ENCODE peak calls at places on chromosomes 4 and X, in eight cellular contexts. L, W, N, F, M, K, J and B are unnamed samples.

GRCh38 chr4:1813915-1814314 is 20.8 kb downstream of the FGFR3 start:
- DNase-seq in J (no peak), M (no peak), F (no peak), W (no peak), N (no peak), L (no peak), K (no peak), B (no peak)

GRCh38 chr4:22483551-22483981 is 32.3 kb downstream of the ADGRA3 start:
- DNase-seq in W (no peak), K (no peak), M (no peak), J (peak), N (peak), F (peak), L (no peak), B (no peak)

GRCh38 chr4:145719752-145720624 is 40.0 kb downstream of the C4orf51 start:
- DNase-seq in K (no peak), L (no peak), M (no peak), N (no peak), J (no peak), W (no peak), F (no peak), B (no peak)

GRCh38 chrX:15475021-15475420 is 18.1 kb downstream of the PIR start:
- DNase-seq in J (no peak), M (no peak), K (no peak), N (no peak), W (no peak), L (no peak), F (no peak), B (no peak)

GRCh38 chr4:71195932-71196331 is 142.9 kb upstream of the SLC4A4 start:
- DNase-seq in W (no peak), J (no peak), N (peak), L (no peak), K (no peak), F (peak), M (no peak), B (no peak)

GRCh38 chrX:43813898-43814297 is 68.4 kb downstream of the MAOB start:
- DNase-seq in J (no peak), N (no peak), M (peak), W (no peak), L (no peak), F (no peak), K (peak), B (no peak)

GRCh38 chrX:25343060-25343459 is 327.3 kb upstream of the ARX start:
- DNase-seq in L (no peak), K (no peak), N (no peak), F (no peak), W (no peak), M (no peak), J (no peak), B (no peak)

GRCh38 chr4:1600211-1600780 is 83.8 kb downstream of the FAM53A start:
- DNase-seq in M (peak), W (no peak), N (no peak), L (no peak), J (no peak), K (no peak), F (no peak), B (no peak)

GRCh38 chr4:71774136-71774535 is 9.7 kb downstream of the GC start:
- DNase-seq in J (no peak), F (no peak), K (no peak), L (no peak), N (no peak), M (no peak), W (no peak), B (no peak)

GRCh38 chrX:31269914-31270313 is 198.1 kb upstream of the FTHL17 start:
- DNase-seq in L (no peak), W (peak), N (no peak), F (no peak), K (no peak), J (no peak), M (no peak), B (no peak)

GRCh38 chr4:54877006-54877405 is 219.2 kb downstream of the KIT start:
- DNase-seq in W (no peak), K (no peak), J (no peak), M (no peak), L (no peak), F (peak), N (peak), B (no peak)

GRCh38 chr4:128286474-128287158 is 997 bp downstream of the PGRMC2 start:
- DNase-seq in M (no peak), K (no peak), J (no peak), N (peak), W (no peak), F (peak), L (no peak), B (no peak)

GRCh38 chr4:84681488-84682274 is 98.8 kb downstream of the CDS1 start:
- DNase-seq in L (no peak), K (no peak), J (peak), W (no peak), N (peak), F (peak), M (no peak), B (peak)

GRCh38 chr4:41746025-41746439 is 2.5 kb downstream of the PHOX2B start:
- DNase-seq in W (no peak), F (no peak), K (no peak), N (no peak), L (no peak), M (no peak), J (no peak), B (no peak)

GRCh38 chr4:134885436-134885835 is 683.8 kb upstream of the PABPC4L start:
- DNase-seq in W (no peak), N (no peak), K (no peak), L (no peak), F (no peak), J (no peak), M (no peak), B (no peak)

GRCh38 chr4:101597204-101597603 is 193.3 kb upstream of the BANK1 start:
- DNase-seq in N (peak), M (no peak), F (no peak), L (no peak), J (no peak), K (no peak), W (no peak), B (no peak)

GRCh38 chr4:112633477-112634235 is 3.1 kb downstream of the ZGRF1 start:
- DNase-seq in J (no peak), M (no peak), F (peak), L (no peak), K (no peak), N (peak), W (no peak), B (no peak)

GRCh38 chrX:54530358-54530900 is 410 bp downstream of the GNL3L start:
- DNase-seq in M (no peak), W (no peak), F (no peak), J (no peak), K (no peak), L (no peak), N (no peak), B (no peak)

GRCh38 chr4:8579526-8580320 is 469 bp upstream of the GPR78 start:
- DNase-seq in L (no peak), M (peak), N (no peak), J (no peak), K (no peak), F (no peak), W (peak), B (no peak)

GRCh38 chr4:8578717-8579116 is 1.5 kb upstream of the GPR78 start:
- DNase-seq in M (peak), K (no peak), L (no peak), F (no peak), J (no peak), W (no peak), N (no peak), B (no peak)

GRCh38 chr4:8582016-8582415 is 1.8 kb downstream of the GPR78 start:
- DNase-seq in M (peak), K (no peak), L (no peak), F (no peak), J (no peak), W (peak), N (no peak), B (no peak)

GRCh38 chr4:8581094-8581861 is 1.1 kb downstream of the GPR78 start:
- DNase-seq in J (no peak), L (no peak), M (peak), F (no peak), W (peak), N (no peak), K (no peak), B (no peak)

GRCh38 chr4:8580321-8581093 is at the start of gene GPR78:
- DNase-seq in F (peak), L (no peak), W (peak), K (peak), M (peak), J (no peak), N (no peak), B (peak)
- TF ChIP-seq CTCF in F (no peak), L (no peak), W (peak), K (no peak), M (no peak), J (no peak), N (no peak), B (no peak)

DNA sequence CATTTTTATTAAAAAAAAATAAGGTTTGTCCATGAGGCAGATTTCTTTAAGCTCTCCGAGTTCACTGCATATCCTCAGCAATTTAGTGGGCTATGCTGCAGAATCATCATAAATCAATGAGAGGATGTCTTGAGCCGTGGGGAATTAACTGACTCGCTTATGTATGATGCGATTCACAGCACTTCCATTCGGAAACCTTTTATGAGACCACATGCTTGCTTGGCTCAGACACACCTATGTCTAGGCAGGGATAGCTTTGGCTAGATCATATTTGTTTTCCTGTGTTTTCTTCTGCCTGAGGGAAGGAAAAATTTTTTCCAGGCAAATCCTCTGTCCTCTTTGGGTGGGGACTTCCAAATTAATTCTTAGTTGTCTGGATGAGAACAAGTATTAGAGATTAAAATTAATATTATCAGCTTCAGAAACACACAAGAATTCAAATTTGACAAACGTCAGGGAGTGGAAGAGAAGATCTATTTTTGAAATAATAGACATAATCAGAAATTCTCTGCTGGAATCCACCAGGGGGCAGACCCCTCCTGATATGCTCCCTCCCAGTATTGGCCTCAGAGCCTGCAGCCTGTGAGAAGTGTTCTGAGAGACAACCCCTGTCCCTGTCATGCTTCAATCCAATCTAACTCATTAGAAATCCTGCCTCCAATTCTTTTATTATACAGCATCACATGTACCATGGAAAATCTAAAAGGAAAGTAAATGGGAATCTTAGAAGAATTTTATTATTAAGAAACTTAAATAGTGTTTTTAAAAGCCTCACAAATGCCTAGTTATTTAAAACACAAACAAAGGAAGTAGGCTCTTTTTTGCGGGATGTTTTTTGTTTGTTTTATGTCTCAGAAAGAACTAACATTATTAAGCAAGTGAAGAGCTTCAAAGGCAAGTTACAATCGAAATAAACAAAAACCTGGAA is 345.1 kb upstream of the TACR3 start:
- DNase-seq in M (peak), F (no peak), N (no peak), J (no peak), W (peak), K (peak), L (peak), B (no peak)
- TF ChIP-seq CTCF in M (peak), F (no peak), N (peak), J (no peak), W (peak), K (peak), L (peak), B (peak)

DNA sequence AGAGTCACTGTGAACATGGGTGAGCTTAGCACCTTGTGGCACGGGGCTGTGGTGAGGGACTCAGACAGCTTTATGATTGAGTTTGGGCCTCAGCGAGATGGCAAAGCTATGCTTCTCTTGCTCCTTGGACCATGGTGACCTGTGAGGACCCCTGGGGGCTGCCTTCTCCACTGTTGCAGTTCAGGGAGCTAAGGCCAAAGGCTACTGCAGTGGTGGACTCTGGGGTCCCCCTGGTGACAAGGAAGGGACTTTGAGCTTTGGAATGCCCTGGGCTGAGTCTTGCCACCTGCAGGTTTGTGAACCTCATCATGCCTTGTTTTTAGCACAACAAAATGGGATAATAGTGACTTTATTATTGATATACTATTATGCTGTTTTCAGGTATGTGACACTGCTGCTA is 36.5 kb downstream of the TBL1X start:
- DNase-seq in J (no peak), M (no peak), L (no peak), K (peak), N (no peak), F (no peak), W (no peak), B (no peak)
- TF ChIP-seq CTCF in J (no peak), M (no peak), L (no peak), K (no peak), N (no peak), F (no peak), W (peak), B (no peak)

GRCh38 chrX:138711399-138712347 is at the start of gene FGF13:
- DNase-seq in F (no peak), M (peak), L (no peak), W (no peak), N (no peak), J (no peak), K (peak), B (no peak)
- TF ChIP-seq CTCF in F (no peak), M (peak), L (no peak), W (no peak), N (no peak), J (peak), K (no peak), B (peak)

GRCh38 chr4:138553001-138553845 is 311.1 kb upstream of the SLC7A11 start:
- DNase-seq in K (no peak), J (no peak), N (no peak), W (no peak), L (no peak), F (no peak), M (peak), B (no peak)

GRCh38 chr4:138558886-138559285 is 316.7 kb upstream of the SLC7A11 start:
- DNase-seq in K (no peak), W (no peak), L (no peak), F (no peak), J (no peak), N (no peak), M (no peak), B (no peak)

GRCh38 chr4:138555107-138555506 is 313.0 kb upstream of the SLC7A11 start:
- DNase-seq in M (no peak), F (no peak), L (no peak), N (no peak), W (no peak), K (no peak), J (no peak), B (no peak)

GRCh38 chr4:138560448-138560847 is 318.3 kb upstream of the SLC7A11 start:
- DNase-seq in L (no peak), M (no peak), K (no peak), J (no peak), F (no peak), N (no peak), W (no peak), B (no peak)

DNA sequence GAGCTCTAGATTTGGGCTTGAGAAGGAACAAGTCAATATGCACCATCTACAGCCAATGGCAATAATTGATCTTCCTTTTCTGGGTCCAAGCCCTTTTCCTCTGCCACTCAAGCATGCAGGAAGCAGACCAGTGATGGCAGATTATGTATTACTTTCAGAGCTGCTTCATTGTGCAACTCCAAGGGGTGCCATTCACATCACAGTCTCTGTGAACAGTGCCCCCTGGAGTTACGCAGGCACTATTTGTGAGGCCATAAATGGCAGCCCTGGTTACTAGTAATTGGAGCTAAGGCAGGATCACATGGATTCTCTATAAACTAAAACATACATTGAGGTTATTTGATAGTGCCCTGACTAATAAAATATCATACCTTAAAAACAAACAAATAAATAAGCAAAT is 313.4 kb upstream of the SLC7A11 start:
- DNase-seq in F (no peak), N (peak), W (no peak), M (no peak), L (no peak), J (no peak), K (peak), B (no peak)
- TF ChIP-seq CTCF in F (no peak), N (peak), W (no peak), M (no peak), L (no peak), J (peak), K (no peak), B (peak)

GRCh38 chr4:4575284-4576211 is 33.7 kb upstream of the STX18 start:
- DNase-seq in K (peak), L (no peak), W (peak), N (peak), J (no peak), F (peak), M (peak), B (no peak)

GRCh38 chr4:4580494-4580893 is 38.6 kb upstream of the STX18 start:
- DNase-seq in L (no peak), J (no peak), K (no peak), F (no peak), M (no peak), W (no peak), N (no peak), B (no peak)

GRCh38 chr4:4577359-4577875 is 35.6 kb upstream of the STX18 start:
- DNase-seq in K (no peak), J (no peak), W (no peak), L (no peak), F (no peak), M (no peak), N (no peak), B (no peak)

GRCh38 chr4:4582653-4583052 is 40.8 kb upstream of the STX18 start:
- DNase-seq in M (no peak), F (no peak), L (no peak), J (no peak), W (no peak), N (no peak), K (no peak), B (no peak)

GRCh38 chr4:4578981-4579380 is 37.1 kb upstream of the STX18 start:
- DNase-seq in N (no peak), L (no peak), F (no peak), J (no peak), K (no peak), W (no peak), M (no peak), B (no peak)
- TF ChIP-seq CTCF in N (no peak), L (no peak), F (no peak), J (no peak), K (no peak), W (no peak), M (no peak), B (no peak)

GRCh38 chr4:57020467-57021101 is 41.9 kb downstream of the POLR2B start:
- DNase-seq in F (peak), K (no peak), W (no peak), M (no peak), J (no peak), L (no peak), N (peak), B (peak)

GRCh38 chr4:57013529-57014120 is 34.9 kb downstream of the POLR2B start:
- DNase-seq in F (peak), N (no peak), L (no peak), W (no peak), M (no peak), J (no peak), K (no peak), B (no peak)

GRCh38 chr4:57023104-57023503 is 44.4 kb downstream of the POLR2B start:
- DNase-seq in K (no peak), L (no peak), N (peak), M (no peak), F (peak), W (no peak), J (peak), B (peak)

DNA sequence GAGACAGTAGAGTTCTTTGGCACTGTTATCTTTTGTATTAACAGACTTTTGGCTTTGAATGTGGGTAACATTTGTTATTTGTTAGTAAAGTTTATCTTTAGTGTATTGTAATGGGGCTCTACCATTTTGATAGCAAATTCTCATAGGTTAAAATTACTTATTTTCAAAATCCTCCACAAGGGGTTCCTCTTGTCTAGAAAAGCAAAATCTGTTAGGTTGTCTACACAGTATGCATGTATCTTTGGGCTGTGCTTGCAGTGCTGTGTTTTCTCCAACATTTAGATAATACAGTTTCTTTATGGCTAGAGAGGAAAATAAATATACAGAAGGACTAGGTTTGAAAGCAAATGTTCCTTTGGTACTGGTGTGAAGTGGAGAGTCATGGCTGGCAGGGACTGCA is 40.2 kb downstream of the POLR2B start:
- DNase-seq in F (peak), W (no peak), M (no peak), J (no peak), N (no peak), L (no peak), K (no peak), B (no peak)
- TF ChIP-seq CTCF in F (peak), W (no peak), M (no peak), J (peak), N (peak), L (no peak), K (no peak), B (no peak)

GRCh38 chrX:144896323-144896722 is 351.0 kb upstream of the SPANXN1 start:
- DNase-seq in W (no peak), F (no peak), K (no peak), N (no peak), J (no peak), L (no peak), M (no peak), B (no peak)
- TF ChIP-seq CTCF in W (peak), F (peak), K (no peak), N (peak), J (no peak), L (peak), M (no peak), B (no peak)

GRCh38 chrX:131544218-131544617 is 344 bp downstream of the OR13H1 start:
- DNase-seq in J (no peak), F (no peak), K (no peak), N (no peak), W (no peak), M (no peak), L (no peak), B (no peak)
- TF ChIP-seq CTCF in J (no peak), F (no peak), K (no peak), N (no peak), W (no peak), M (no peak), L (no peak), B (no peak)